ENCODE peak calls at places on chromosomes 13 and 19, in four cellular contexts. X is uterus; U is stimulated activated CD4-positive, alpha-beta T cell treated with anti-CD3 and anti-CD28 coated beads, TNF-alpha, amount 100 ng/mL, for 24 hours; R is tibial artery. N is an unnamed sample.
A peak's percentile ranks its signal among the peaks of the same experiment; 100 is the strongest.

GRCh38 chr19:30999726-31000125 is 349.5 kb downstream of the TSHZ3 start:
- DNase-seq in R (no peak), U (no peak), X (no peak), N (no peak)

GRCh38 chr13:99374169-99374991 is 67.2 kb upstream of the GPR183 start:
- DNase-seq in U (no peak), R (no peak), X (no peak), N (no peak)

GRCh38 chr19:18763674-18764590 is 27.2 kb downstream of the COMP start:
- DNase-seq in U (no peak), R (no peak), X (no peak), N (peak; percentile 84)

GRCh38 chr19:20162821-20163220 is 4.2 kb upstream of the ZNF486 start:
- DNase-seq in U (no peak), X (no peak), R (no peak), N (no peak)

GRCh38 chr19:38543807-38544568 is 73.8 kb downstream of the MAP4K1 start:
- DNase-seq in X (peak; percentile 45), U (no peak), R (peak; percentile 62), N (peak; percentile 89)

GRCh38 chr19:12865746-12866415 is 15.4 kb downstream of the DNASE2 start:
- DNase-seq in R (no peak), X (no peak), U (no peak), N (no peak)

GRCh38 chr19:31263317-31263716 is 85.9 kb downstream of the TSHZ3 start:
- DNase-seq in U (no peak), R (peak; percentile 17), X (peak; percentile 28), N (no peak)

GRCh38 chr13:96636310-96636709 is 358.0 kb downstream of the OXGR1 start:
- DNase-seq in U (no peak), X (no peak), R (no peak), N (no peak)

GRCh38 chr13:47757681-47758080 is 243.4 kb downstream of the SUCLA2 start:
- DNase-seq in X (no peak), U (no peak), R (no peak), N (no peak)

GRCh38 chr13:40345654-40346372 is 320.6 kb downstream of the FOXO1 start:
- DNase-seq in X (peak; percentile 58), R (no peak), U (no peak), N (no peak)

GRCh38 chr13:30340367-30341184 is 33.2 kb upstream of the KATNAL1 start:
- DNase-seq in X (peak; percentile 93), R (peak; percentile 81), U (no peak), N (no peak)

GRCh38 chr13:101945435-101945834 is 456.4 kb downstream of the FGF14 start:
- DNase-seq in U (no peak), R (no peak), X (no peak), N (no peak)

GRCh38 chr13:23201870-23202269 is 21.1 kb downstream of the SGCG start:
- DNase-seq in R (no peak), U (no peak), X (no peak), N (no peak)

GRCh38 chr13:65597839-65598818 is 1632.0 kb downstream of the PCDH9 start:
- DNase-seq in X (no peak), U (no peak), R (no peak), N (no peak)

GRCh38 chr19:15294591-15294990 is 37.7 kb downstream of the BRD4 start:
- DNase-seq in X (no peak), U (no peak), R (no peak), N (no peak)